ENCODE peak calls at places on chromosomes 5 and 9, in ten cellular contexts. One of them, this sample, is unnamed.

GRCh38 chr5:74895906-74896305 is 29.7 kb upstream of the FAM169A start:
- DNase-seq in A549: peak
- DNase-seq in ovary: peak
- DNase-seq in sigmoid colon: no peak
- DNase-seq in suprapubic skin: no peak
- DNase-seq in stomach: peak
- DNase-seq in HepG2: no peak
- DNase-seq in transverse colon: peak
- DNase-seq in SK-N-SH: no peak
- DNase-seq in K562: no peak
- DNase-seq in this sample: peak

GRCh38 chr5:56538580-56538979 is 276.8 kb upstream of the MAP3K1 start:
- DNase-seq in A549: no peak
- DNase-seq in ovary: no peak
- DNase-seq in sigmoid colon: no peak
- DNase-seq in suprapubic skin: no peak
- DNase-seq in stomach: no peak
- DNase-seq in HepG2: no peak
- DNase-seq in transverse colon: no peak
- DNase-seq in SK-N-SH: no peak
- DNase-seq in K562: no peak
- DNase-seq in this sample: no peak

GRCh38 chr9:91427873-91428272 is 4.2 kb upstream of the NFIL3 start:
- DNase-seq in A549: peak
- DNase-seq in ovary: no peak
- DNase-seq in sigmoid colon: no peak
- DNase-seq in suprapubic skin: no peak
- DNase-seq in stomach: no peak
- DNase-seq in HepG2: peak
- DNase-seq in transverse colon: no peak
- DNase-seq in SK-N-SH: no peak
- DNase-seq in K562: no peak
- DNase-seq in this sample: no peak

GRCh38 chr9:113569472-113570060 is 106.0 kb downstream of the RGS3 start:
- DNase-seq in A549: no peak
- DNase-seq in ovary: no peak
- DNase-seq in sigmoid colon: peak
- DNase-seq in suprapubic skin: no peak
- DNase-seq in stomach: no peak
- DNase-seq in HepG2: no peak
- DNase-seq in transverse colon: peak
- DNase-seq in SK-N-SH: no peak
- DNase-seq in K562: no peak
- DNase-seq in this sample: no peak

GRCh38 chr9:114417511-114417910 is 29.7 kb upstream of the AKNA start:
- DNase-seq in A549: no peak
- DNase-seq in ovary: no peak
- DNase-seq in sigmoid colon: no peak
- DNase-seq in suprapubic skin: no peak
- DNase-seq in stomach: no peak
- DNase-seq in HepG2: no peak
- DNase-seq in transverse colon: no peak
- DNase-seq in SK-N-SH: no peak
- DNase-seq in K562: no peak
- DNase-seq in this sample: no peak

GRCh38 chr5:125657936-125658335 is 765.3 kb upstream of the GRAMD2B start:
- DNase-seq in A549: no peak
- DNase-seq in ovary: no peak
- DNase-seq in sigmoid colon: no peak
- DNase-seq in suprapubic skin: no peak
- DNase-seq in stomach: no peak
- DNase-seq in HepG2: no peak
- DNase-seq in transverse colon: no peak
- DNase-seq in SK-N-SH: no peak
- DNase-seq in K562: no peak
- DNase-seq in this sample: no peak

GRCh38 chr9:78932849-78933627 is 636.1 kb downstream of the PSAT1 start:
- DNase-seq in A549: peak
- DNase-seq in ovary: no peak
- DNase-seq in sigmoid colon: no peak
- DNase-seq in suprapubic skin: no peak
- DNase-seq in stomach: no peak
- DNase-seq in HepG2: no peak
- DNase-seq in transverse colon: no peak
- DNase-seq in SK-N-SH: no peak
- DNase-seq in K562: no peak
- DNase-seq in this sample: no peak

GRCh38 chr9:38181216-38181615 is 112.2 kb upstream of the SHB start:
- DNase-seq in A549: no peak
- DNase-seq in ovary: no peak
- DNase-seq in sigmoid colon: no peak
- DNase-seq in suprapubic skin: no peak
- DNase-seq in stomach: no peak
- DNase-seq in HepG2: no peak
- DNase-seq in transverse colon: no peak
- DNase-seq in SK-N-SH: no peak
- DNase-seq in K562: no peak
- DNase-seq in this sample: no peak

GRCh38 chr5:606526-607399 is 5.4 kb upstream of the CEP72 start:
- DNase-seq in A549: no peak
- DNase-seq in ovary: no peak
- DNase-seq in sigmoid colon: peak
- DNase-seq in suprapubic skin: no peak
- DNase-seq in stomach: peak
- DNase-seq in HepG2: no peak
- DNase-seq in transverse colon: no peak
- DNase-seq in SK-N-SH: no peak
- DNase-seq in K562: no peak
- DNase-seq in this sample: no peak

GRCh38 chr5:43045236-43045635 is 5.1 kb upstream of the ANXA2R start:
- DNase-seq in A549: no peak
- DNase-seq in ovary: no peak
- DNase-seq in sigmoid colon: no peak
- DNase-seq in suprapubic skin: no peak
- DNase-seq in stomach: no peak
- DNase-seq in HepG2: no peak
- DNase-seq in transverse colon: no peak
- DNase-seq in SK-N-SH: no peak
- DNase-seq in K562: no peak
- DNase-seq in this sample: no peak

GRCh38 chr9:12697719-12698118 is 4.5 kb downstream of the TYRP1 start:
- DNase-seq in A549: no peak
- DNase-seq in ovary: no peak
- DNase-seq in sigmoid colon: no peak
- DNase-seq in suprapubic skin: no peak
- DNase-seq in stomach: no peak
- DNase-seq in HepG2: no peak
- DNase-seq in transverse colon: no peak
- DNase-seq in SK-N-SH: no peak
- DNase-seq in K562: no peak
- DNase-seq in this sample: no peak

DNA sequence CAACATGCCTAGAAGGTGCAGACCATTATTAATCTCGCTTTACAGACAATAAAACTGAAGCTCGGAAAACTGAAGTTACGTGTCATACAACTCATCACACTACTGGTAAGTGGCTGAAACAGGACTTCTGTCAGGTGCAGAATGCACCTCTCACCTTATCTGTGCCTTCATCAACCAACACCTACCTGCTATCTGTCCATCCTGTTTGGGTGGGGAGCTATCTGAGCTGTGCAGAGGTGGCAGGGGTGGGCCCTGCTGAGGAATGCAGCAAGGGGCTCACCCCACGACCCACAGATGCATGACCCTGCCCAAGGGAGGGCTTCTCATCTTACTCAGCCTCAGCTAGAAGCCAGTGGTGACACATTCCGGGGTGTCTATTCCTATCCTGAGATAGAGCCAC is 81.6 kb downstream of the SLIT3 start:
- DNase-seq in A549: no peak
- DNase-seq in ovary: no peak
- DNase-seq in sigmoid colon: no peak
- DNase-seq in suprapubic skin: no peak
- DNase-seq in stomach: no peak
- DNase-seq in HepG2: no peak
- DNase-seq in transverse colon: no peak
- DNase-seq in SK-N-SH: no peak
- DNase-seq in K562: no peak
- DNase-seq in this sample: no peak
- TF ChIP-seq EP300 in A549: no peak
- TF ChIP-seq EP300 in ovary: no peak
- TF ChIP-seq EP300 in sigmoid colon: no peak
- TF ChIP-seq EP300 in suprapubic skin: no peak
- TF ChIP-seq EP300 in stomach: no peak
- TF ChIP-seq EP300 in HepG2: no peak
- TF ChIP-seq EP300 in transverse colon: no peak
- TF ChIP-seq EP300 in SK-N-SH: no peak
- TF ChIP-seq EP300 in K562: no peak
- TF ChIP-seq EP300 in this sample: no peak

DNA sequence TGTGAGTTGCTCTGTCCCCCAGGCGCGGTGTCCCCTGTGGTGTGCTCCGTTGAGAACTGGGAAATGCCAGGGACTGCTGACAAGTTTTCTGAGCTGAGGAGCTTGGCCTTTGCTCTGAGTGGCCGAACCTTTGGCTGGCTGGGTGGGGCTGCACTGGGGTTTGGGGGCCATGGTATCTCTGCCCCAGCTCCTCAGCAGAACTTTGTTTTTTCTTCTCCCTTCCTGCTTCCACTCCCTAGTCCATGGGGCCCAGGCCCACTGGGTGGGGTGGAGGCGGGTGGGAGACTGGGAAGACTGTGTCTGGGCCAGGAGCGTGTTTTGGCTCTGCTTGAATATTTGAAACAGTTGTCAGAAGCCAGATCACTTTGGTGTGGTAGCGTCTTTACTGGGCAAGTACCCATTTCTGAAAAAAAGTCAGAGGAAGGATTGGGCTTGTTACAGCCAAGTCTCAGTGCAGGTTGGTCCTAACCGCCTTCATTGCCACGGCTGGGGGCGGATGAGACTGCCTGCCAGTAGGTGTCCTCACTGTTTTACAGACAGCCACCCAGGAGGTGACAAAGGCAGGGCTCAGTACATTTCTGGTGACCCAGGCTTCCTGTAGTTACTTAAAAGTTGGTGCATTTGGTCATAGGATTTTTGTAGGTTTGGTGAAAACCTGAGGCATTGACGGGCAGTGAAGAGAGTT is 92.7 kb downstream of the DAB2IP start:
- DNase-seq in A549: peak
- DNase-seq in ovary: peak
- DNase-seq in sigmoid colon: peak
- DNase-seq in suprapubic skin: no peak
- DNase-seq in stomach: peak
- DNase-seq in HepG2: peak
- DNase-seq in transverse colon: peak
- DNase-seq in SK-N-SH: peak
- DNase-seq in K562: peak
- DNase-seq in this sample: peak
- H3K4me3 ChIP-seq in A549: peak
- H3K4me3 ChIP-seq in ovary: peak
- H3K4me3 ChIP-seq in sigmoid colon: peak
- H3K4me3 ChIP-seq in suprapubic skin: peak
- H3K4me3 ChIP-seq in stomach: peak
- H3K4me3 ChIP-seq in HepG2: peak
- H3K4me3 ChIP-seq in transverse colon: peak
- H3K4me3 ChIP-seq in SK-N-SH: peak
- H3K4me3 ChIP-seq in K562: no peak
- H3K4me3 ChIP-seq in this sample: peak

GRCh38 chr9:130298663-130299279 is 33.2 kb downstream of the HMCN2 start:
- DNase-seq in A549: no peak
- DNase-seq in ovary: no peak
- DNase-seq in sigmoid colon: no peak
- DNase-seq in suprapubic skin: no peak
- DNase-seq in stomach: no peak
- DNase-seq in HepG2: peak
- DNase-seq in transverse colon: no peak
- DNase-seq in SK-N-SH: no peak
- DNase-seq in K562: peak
- DNase-seq in this sample: no peak
- TF ChIP-seq EP300 in A549: no peak
- TF ChIP-seq EP300 in ovary: no peak
- TF ChIP-seq EP300 in sigmoid colon: no peak
- TF ChIP-seq EP300 in suprapubic skin: no peak
- TF ChIP-seq EP300 in stomach: no peak
- TF ChIP-seq EP300 in HepG2: no peak
- TF ChIP-seq EP300 in transverse colon: no peak
- TF ChIP-seq EP300 in SK-N-SH: no peak
- TF ChIP-seq EP300 in K562: no peak
- TF ChIP-seq EP300 in this sample: no peak

GRCh38 chr5:59485104-59485503 is 408.4 kb downstream of the PDE4D start:
- DNase-seq in A549: no peak
- DNase-seq in ovary: no peak
- DNase-seq in sigmoid colon: no peak
- DNase-seq in suprapubic skin: no peak
- DNase-seq in stomach: no peak
- DNase-seq in HepG2: no peak
- DNase-seq in transverse colon: no peak
- DNase-seq in SK-N-SH: no peak
- DNase-seq in K562: no peak
- DNase-seq in this sample: no peak

GRCh38 chr5:59485629-59486439 is 407.7 kb downstream of the PDE4D start:
- DNase-seq in A549: peak
- DNase-seq in ovary: no peak
- DNase-seq in sigmoid colon: no peak
- DNase-seq in suprapubic skin: no peak
- DNase-seq in stomach: no peak
- DNase-seq in HepG2: no peak
- DNase-seq in transverse colon: no peak
- DNase-seq in SK-N-SH: peak
- DNase-seq in K562: no peak
- DNase-seq in this sample: no peak

GRCh38 chr5:59486508-59486907 is 407.0 kb downstream of the PDE4D start:
- DNase-seq in A549: no peak
- DNase-seq in ovary: no peak
- DNase-seq in sigmoid colon: no peak
- DNase-seq in suprapubic skin: no peak
- DNase-seq in stomach: no peak
- DNase-seq in HepG2: no peak
- DNase-seq in transverse colon: no peak
- DNase-seq in SK-N-SH: no peak
- DNase-seq in K562: no peak
- DNase-seq in this sample: no peak

GRCh38 chr5:59483971-59484472 is 409.5 kb downstream of the PDE4D start:
- DNase-seq in A549: peak
- DNase-seq in ovary: no peak
- DNase-seq in sigmoid colon: no peak
- DNase-seq in suprapubic skin: no peak
- DNase-seq in stomach: no peak
- DNase-seq in HepG2: no peak
- DNase-seq in transverse colon: no peak
- DNase-seq in SK-N-SH: peak
- DNase-seq in K562: no peak
- DNase-seq in this sample: no peak

DNA sequence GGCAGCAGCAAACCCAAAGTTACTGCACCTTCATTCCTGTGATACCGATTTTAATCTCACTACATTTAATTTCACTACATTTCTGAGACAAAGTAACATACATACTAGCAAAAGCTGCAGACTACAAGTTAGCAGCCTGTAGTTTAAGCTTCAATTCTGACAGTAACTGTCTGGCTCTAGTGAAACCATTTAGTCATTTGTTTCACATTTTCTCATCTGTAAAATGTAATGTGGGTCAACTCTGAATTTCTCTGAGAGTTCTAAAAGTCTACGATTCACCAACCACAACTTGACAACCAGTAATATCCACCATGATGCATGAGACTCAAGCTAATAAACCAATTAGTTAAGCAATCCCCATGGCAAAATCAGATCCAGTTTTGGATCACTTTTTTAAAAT is 408.9 kb downstream of the PDE4D start:
- DNase-seq in A549: no peak
- DNase-seq in ovary: no peak
- DNase-seq in sigmoid colon: no peak
- DNase-seq in suprapubic skin: no peak
- DNase-seq in stomach: no peak
- DNase-seq in HepG2: no peak
- DNase-seq in transverse colon: no peak
- DNase-seq in SK-N-SH: no peak
- DNase-seq in K562: no peak
- DNase-seq in this sample: no peak
- H3K4me3 ChIP-seq in A549: peak
- H3K4me3 ChIP-seq in ovary: no peak
- H3K4me3 ChIP-seq in sigmoid colon: no peak
- H3K4me3 ChIP-seq in suprapubic skin: no peak
- H3K4me3 ChIP-seq in stomach: no peak
- H3K4me3 ChIP-seq in HepG2: no peak
- H3K4me3 ChIP-seq in transverse colon: no peak
- H3K4me3 ChIP-seq in SK-N-SH: no peak
- H3K4me3 ChIP-seq in K562: no peak
- H3K4me3 ChIP-seq in this sample: no peak

This sample was measured in tibial nerve.